ENCODE peak calls at places on chromosomes 5 and 9, in six cellular contexts. Z is psoas muscle; R is mucosa of descending colon; X is heart left ventricle; U is kidney; K is CD8-positive, alpha-beta T cell. O is an unnamed sample.

GRCh38 chr5:55993013-55993412 is 1.8 kb downstream of the IL6ST start:
- DNase-seq in Z (no peak), R (no peak), X (no peak), K (no peak), U (no peak), O (peak)

GRCh38 chr5:135569755-135570452 is 8.9 kb downstream of the CXCL14 start:
- DNase-seq in U (no peak), Z (no peak), R (peak), K (no peak), X (peak), O (no peak)

GRCh38 chr9:88280816-88281382 is 107.3 kb upstream of the SPIN1 start:
- DNase-seq in Z (no peak), X (no peak), U (no peak), K (no peak), R (no peak), O (no peak)

GRCh38 chr5:143557061-143557818 is 153.8 kb upstream of the NR3C1 start:
- DNase-seq in R (no peak), U (no peak), X (no peak), Z (no peak), K (no peak), O (no peak)

GRCh38 chr5:68873198-68873597 is 220.6 kb upstream of the SLC30A5 start:
- DNase-seq in Z (no peak), U (no peak), K (no peak), X (no peak), R (no peak), O (no peak)

GRCh38 chr9:21286654-21287053 is 18.5 kb downstream of the IFNA5 start:
- DNase-seq in X (no peak), R (no peak), K (no peak), U (no peak), Z (no peak), O (no peak)

GRCh38 chr5:112703866-112704820 is 33.5 kb upstream of the APC start:
- DNase-seq in X (peak), U (no peak), R (no peak), K (no peak), Z (no peak), O (no peak)

GRCh38 chr9:78115073-78115472 is 83.5 kb upstream of the GNAQ start:
- DNase-seq in U (no peak), Z (no peak), X (no peak), K (no peak), R (no peak), O (no peak)

GRCh38 chr5:173051746-173052145 is 4.4 kb upstream of the CREBRF start:
- DNase-seq in U (no peak), R (no peak), X (no peak), Z (no peak), K (no peak), O (no peak)

GRCh38 chr5:75337366-75338021 is 474 bp downstream of the HMGCR start:
- DNase-seq in Z (no peak), K (peak), X (peak), U (no peak), R (no peak), O (peak)

GRCh38 chr9:70947086-70947485 is 174.3 kb downstream of the TRPM3 start:
- DNase-seq in K (no peak), Z (no peak), R (no peak), U (no peak), X (no peak), O (no peak)

GRCh38 chr5:72144762-72145161 is 37.5 kb downstream of the MAP1B start:
- DNase-seq in X (no peak), Z (no peak), R (no peak), K (no peak), U (no peak), O (no peak)

GRCh38 chr9:18604971-18605370 is 131.0 kb downstream of the ADAMTSL1 start:
- DNase-seq in Z (no peak), K (no peak), R (no peak), X (no peak), U (no peak), O (no peak)

GRCh38 chr5:139181835-139182452 is 16.2 kb downstream of the SIL1 start:
- DNase-seq in Z (no peak), K (no peak), R (no peak), U (no peak), X (no peak), O (peak)
- H3K4me3 ChIP-seq in Z (no peak), K (no peak), R (no peak), U (no peak), X (no peak), O (no peak)

GRCh38 chr9:133992780-133993634 is 883 bp upstream of the VAV2 start:
- DNase-seq in U (peak), R (peak), K (peak), Z (peak), X (peak), O (peak)
- H3K4me3 ChIP-seq in U (peak), R (peak), K (peak), Z (peak), X (peak), O (peak)

GRCh38 chr5:100595152-100595811 is 60.1 kb downstream of the FAM174A start:
- DNase-seq in Z (peak), U (no peak), K (no peak), X (peak), R (no peak), O (no peak)
- H3K4me3 ChIP-seq in Z (peak), U (no peak), K (no peak), X (no peak), R (no peak), O (no peak)

DNA sequence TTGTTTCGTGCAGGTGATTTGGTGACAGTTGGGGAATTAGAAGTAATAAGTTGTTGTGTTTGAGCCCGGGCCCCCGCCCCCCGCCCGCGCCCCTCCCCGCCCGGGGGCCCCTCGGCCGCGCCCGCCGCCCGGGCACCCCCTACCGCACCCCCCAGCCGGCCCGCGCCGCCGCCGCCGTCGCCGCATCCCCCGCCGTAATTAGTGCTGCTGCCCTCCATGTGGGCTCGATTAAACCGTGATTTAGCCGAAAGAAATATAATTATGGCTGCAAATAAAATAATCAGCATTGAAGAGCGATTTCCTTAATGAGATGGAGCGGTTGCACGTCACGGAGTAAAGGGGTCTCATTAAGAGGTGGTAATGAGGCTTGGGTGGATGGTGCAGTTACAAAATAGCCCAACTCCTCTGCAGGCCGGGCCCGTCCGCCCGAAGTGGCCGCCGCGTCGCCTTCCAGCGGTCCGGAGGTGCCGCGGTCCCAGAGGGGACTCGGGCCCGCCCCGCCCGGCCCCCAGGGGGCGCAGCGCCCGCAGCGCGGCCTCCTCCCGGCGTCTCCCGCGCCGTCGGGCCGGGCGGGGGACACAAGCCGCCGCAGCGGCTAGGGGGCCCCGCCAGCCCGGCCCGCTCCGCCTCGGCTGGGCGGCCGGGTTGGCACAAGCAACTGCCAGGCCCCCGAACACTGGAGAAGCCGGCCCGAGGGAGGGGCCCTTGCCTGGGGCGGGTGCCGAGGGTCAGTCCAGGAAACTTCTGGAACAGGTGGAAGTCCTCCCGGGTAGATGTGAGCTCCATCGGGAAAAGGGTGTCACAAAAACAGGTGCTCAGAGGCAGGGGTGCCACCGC is 6.9 kb upstream of the OTP start:
- DNase-seq in K (no peak), X (no peak), Z (peak), U (no peak), R (peak), O (no peak)
- H3K4me3 ChIP-seq in K (peak), X (peak), Z (peak), U (peak), R (no peak), O (no peak)

GRCh38 chr9:112872019-112872418 is 18.7 kb downstream of the SLC46A2 start:
- DNase-seq in X (no peak), K (no peak), U (no peak), R (no peak), Z (no peak), O (no peak)

GRCh38 chr9:112868461-112868860 is 22.2 kb downstream of the SLC46A2 start:
- DNase-seq in R (no peak), K (no peak), U (no peak), Z (no peak), X (no peak), O (no peak)

GRCh38 chr9:112870556-112870955 is 20.1 kb downstream of the SLC46A2 start:
- DNase-seq in X (no peak), R (no peak), Z (no peak), K (no peak), U (no peak), O (no peak)

GRCh38 chr9:112868956-112869594 is 21.6 kb downstream of the SLC46A2 start:
- DNase-seq in R (no peak), Z (no peak), X (no peak), K (no peak), U (no peak), O (no peak)

GRCh38 chr9:112869917-112870316 is 20.8 kb downstream of the SLC46A2 start:
- DNase-seq in R (no peak), U (no peak), X (no peak), Z (no peak), K (no peak), O (no peak)
- H3K4me3 ChIP-seq in R (no peak), U (no peak), X (no peak), Z (no peak), K (no peak), O (no peak)

DNA sequence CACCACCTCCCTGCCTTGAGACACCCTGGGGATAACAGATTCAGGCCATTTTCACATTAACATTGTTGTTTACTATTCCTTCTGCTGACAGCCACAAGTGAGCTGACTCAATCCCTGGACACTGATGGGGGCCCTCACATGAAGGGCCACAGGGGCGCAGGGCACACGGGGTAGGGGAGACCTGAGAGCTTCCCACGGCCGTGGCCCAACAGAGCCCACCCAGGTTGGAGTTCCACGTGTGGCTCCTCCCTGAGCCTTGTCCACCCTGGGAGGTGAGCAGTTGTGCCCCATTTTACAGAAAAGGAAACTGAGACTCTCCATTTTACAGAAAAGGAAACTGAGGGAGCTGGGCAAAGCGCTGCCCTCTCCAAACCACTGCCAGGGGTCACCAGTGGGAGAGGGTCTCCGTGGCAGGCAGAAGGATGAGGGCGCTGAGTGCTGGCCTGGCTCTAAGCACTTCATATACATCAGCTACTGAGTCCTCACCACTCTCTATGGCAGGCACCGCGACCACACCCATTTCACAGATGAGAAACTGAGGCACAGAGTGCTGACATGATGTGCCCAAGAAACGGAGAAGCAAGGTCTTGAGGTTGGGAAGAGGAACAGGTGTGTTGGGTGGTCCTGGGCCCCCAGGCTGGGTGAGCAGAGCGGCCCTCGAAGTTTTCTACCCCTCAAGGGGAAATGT is 2.3 kb downstream of the NINJ1 start:
- DNase-seq in X (peak), R (no peak), Z (no peak), K (no peak), U (no peak), O (peak)
- H3K4me3 ChIP-seq in X (peak), R (no peak), Z (peak), K (no peak), U (peak), O (peak)

GRCh38 chr5:62632181-62632580 is 53.6 kb downstream of the LRRC70 start:
- DNase-seq in X (no peak), U (no peak), Z (no peak), R (no peak), K (no peak), O (no peak)

GRCh38 chr5:62626534-62626933 is 47.9 kb downstream of the LRRC70 start:
- DNase-seq in Z (no peak), R (no peak), U (no peak), K (no peak), X (no peak), O (no peak)

GRCh38 chr5:62627121-62627520 is 48.5 kb downstream of the LRRC70 start:
- DNase-seq in R (no peak), Z (no peak), K (no peak), U (no peak), X (no peak), O (no peak)

GRCh38 chr5:62633243-62633642 is 54.6 kb downstream of the LRRC70 start:
- DNase-seq in R (no peak), Z (no peak), K (no peak), U (no peak), X (no peak), O (no peak)

GRCh38 chr5:62627901-62628300 is 49.3 kb downstream of the LRRC70 start:
- DNase-seq in Z (no peak), X (no peak), R (no peak), K (no peak), U (no peak), O (no peak)
- H3K4me3 ChIP-seq in Z (no peak), X (no peak), R (no peak), K (no peak), U (no peak), O (no peak)